ENCODE peak calls at places on chromosomes 6 and 20, in seven cellular contexts. U, J, B, C, O, S and D are unnamed samples.

GRCh38 chr6:148457137-148457842 is 114.7 kb downstream of the SASH1 start:
- DNase-seq in B (no peak), S (no peak), O (no peak), J (no peak), C (no peak), U (no peak), D (no peak)

GRCh38 chr6:111573118-111573883 is 32.4 kb downstream of the TRAF3IP2 start:
- DNase-seq in S (no peak), B (no peak), U (no peak), C (no peak), J (no peak), O (no peak), D (peak)

GRCh38 chr20:58973179-58973578 is 7.9 kb upstream of the NELFCD start:
- DNase-seq in U (no peak), O (no peak), B (no peak), J (no peak), C (no peak), S (no peak), D (no peak)

GRCh38 chr6:95581073-95581472 is 3.7 kb downstream of the MANEA start:
- DNase-seq in U (no peak), S (no peak), C (no peak), O (no peak), J (no peak), B (no peak), D (no peak)

GRCh38 chr6:152897807-152898399 is 84.9 kb downstream of the FBXO5 start:
- DNase-seq in C (peak), B (peak), S (peak), U (peak), O (peak), J (peak), D (peak)

GRCh38 chr20:19867940-19868371 is 109.9 kb downstream of the RIN2 start:
- DNase-seq in S (no peak), U (no peak), O (no peak), C (no peak), J (no peak), B (no peak), D (no peak)

GRCh38 chr20:38673731-38674177 is 50.5 kb upstream of the SLC32A1 start:
- DNase-seq in J (no peak), C (peak), S (peak), B (peak), U (no peak), O (no peak), D (peak)

GRCh38 chr6:26161322-26161721 is 74.1 kb downstream of the HFE start:
- DNase-seq in B (no peak), J (no peak), C (no peak), S (no peak), U (no peak), O (no peak), D (no peak)

GRCh38 chr6:2818593-2818992 is 23.1 kb downstream of the SERPINB1 start:
- DNase-seq in O (no peak), J (no peak), S (no peak), U (no peak), C (no peak), B (no peak), D (no peak)

GRCh38 chr6:81847866-81848265 is 95.4 kb upstream of the TENT5A start:
- DNase-seq in O (no peak), U (no peak), J (no peak), S (no peak), C (no peak), B (no peak), D (no peak)

GRCh38 chr6:35486005-35486925 is 10.6 kb downstream of the TEAD3 start:
- DNase-seq in O (no peak), B (no peak), J (no peak), U (no peak), C (no peak), S (no peak), D (peak)

GRCh38 chr6:97187951-97188350 is 95.1 kb downstream of the MMS22L start:
- DNase-seq in O (no peak), B (no peak), J (no peak), U (no peak), C (no peak), S (no peak), D (no peak)

GRCh38 chr6:21115111-21115510 is 478.4 kb upstream of the SOX4 start:
- DNase-seq in S (no peak), J (no peak), C (no peak), B (no peak), U (no peak), O (no peak), D (peak)